ENCODE peak calls at places on chromosomes 4 and X, in nine cellular contexts. M is K562, H is PC-3, L is endodermal cell, A is WTC11, Y is A549, W is epithelial cell of proximal tubule, R is colonic mucosa, T is HL-60. N is an unnamed sample.

GRCh38 chr4:10015140-10015753 is 6.0 kb downstream of the SLC2A9 start:
- DNase-seq in A (peak), W (no peak), L (peak), Y (peak), R (peak), M (no peak), T (peak), H (peak), N (peak)

GRCh38 chr4:16969696-16970135 is 71.3 kb upstream of the LDB2 start:
- DNase-seq in R (peak), W (no peak), H (peak), T (no peak), Y (no peak), A (no peak), M (no peak), L (no peak), N (peak)

GRCh38 chr4:157824006-157824405 is 348.8 kb downstream of the GASK1B start:
- DNase-seq in Y (no peak), H (peak), T (no peak), M (no peak), R (no peak), W (no peak), L (no peak), A (no peak), N (no peak)

GRCh38 chr4:181372014-181372413 is 871.2 kb upstream of the TENM3 start:
- DNase-seq in A (no peak), H (no peak), W (no peak), R (no peak), M (no peak), Y (no peak), T (no peak), L (peak), N (no peak)

GRCh38 chr4:88219099-88219498 is 60.7 kb upstream of the ABCG2 start:
- DNase-seq in R (no peak), Y (peak), H (peak), A (no peak), M (peak), L (no peak), T (peak), W (peak), N (peak)

GRCh38 chr4:94613248-94613647 is 144.5 kb upstream of the BMPR1B start:
- DNase-seq in T (no peak), R (no peak), A (no peak), Y (no peak), W (no peak), H (no peak), L (no peak), M (no peak), N (no peak)

GRCh38 chr4:106033469-106033868 is 138.2 kb downstream of the NPNT start:
- DNase-seq in T (no peak), R (no peak), M (no peak), A (no peak), L (no peak), Y (no peak), W (no peak), H (no peak), N (no peak)

GRCh38 chr4:121950680-121951569 is 935 bp downstream of the TRPC3 start:
- DNase-seq in L (peak), H (no peak), Y (no peak), R (peak), W (no peak), A (peak), T (no peak), M (peak), N (no peak)

GRCh38 chr4:43233321-43233720 is 340.8 kb downstream of the GRXCR1 start:
- DNase-seq in W (no peak), M (no peak), L (no peak), Y (no peak), T (no peak), H (no peak), A (no peak), R (no peak), N (no peak)

GRCh38 chrX:106957856-106958255 is 37.7 kb downstream of the CLDN2 start:
- DNase-seq in M (no peak), Y (no peak), W (no peak), T (no peak), A (no peak), R (no peak), L (no peak), H (no peak), N (no peak)

GRCh38 chrX:106964290-106964689 is 35.7 kb downstream of the MORC4 start:
- DNase-seq in Y (no peak), H (no peak), T (no peak), L (no peak), M (no peak), R (no peak), W (no peak), A (no peak), N (no peak)

GRCh38 chrX:106955004-106955772 is 35.0 kb downstream of the CLDN2 start:
- DNase-seq in M (no peak), L (no peak), R (no peak), T (no peak), A (no peak), W (no peak), H (peak), Y (peak), N (peak)

GRCh38 chrX:106963111-106963510 is 36.9 kb downstream of the MORC4 start:
- DNase-seq in W (no peak), L (no peak), Y (no peak), A (no peak), H (no peak), M (no peak), R (no peak), T (no peak), N (no peak)

DNA sequence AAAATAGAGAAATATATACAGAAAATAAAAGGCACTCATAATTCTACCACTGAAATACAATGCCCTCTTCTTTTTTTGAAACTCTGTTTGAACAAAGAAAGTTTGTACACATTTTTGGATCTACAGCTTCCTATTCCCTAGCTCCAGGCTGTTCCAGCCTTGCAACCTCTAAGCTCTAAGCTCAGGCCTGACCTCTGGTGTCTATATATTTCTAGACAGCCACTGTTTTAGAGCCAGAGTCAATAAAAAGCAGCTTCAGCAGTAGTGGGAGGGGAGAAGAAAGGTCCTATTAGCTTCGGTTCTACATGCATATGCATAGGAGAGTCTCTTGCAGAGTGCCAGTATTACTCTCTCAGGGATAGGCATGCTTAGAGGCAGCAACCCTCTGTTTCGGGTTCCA is 39.7 kb downstream of the CLDN2 start:
- DNase-seq in M (no peak), H (peak), L (peak), T (no peak), A (no peak), R (no peak), W (no peak), Y (peak), N (peak)
- TF ChIP-seq CTCF in M (no peak), H (peak), L (peak), T (no peak), A (no peak), R (peak), W (peak), Y (peak), N (peak)

DNA sequence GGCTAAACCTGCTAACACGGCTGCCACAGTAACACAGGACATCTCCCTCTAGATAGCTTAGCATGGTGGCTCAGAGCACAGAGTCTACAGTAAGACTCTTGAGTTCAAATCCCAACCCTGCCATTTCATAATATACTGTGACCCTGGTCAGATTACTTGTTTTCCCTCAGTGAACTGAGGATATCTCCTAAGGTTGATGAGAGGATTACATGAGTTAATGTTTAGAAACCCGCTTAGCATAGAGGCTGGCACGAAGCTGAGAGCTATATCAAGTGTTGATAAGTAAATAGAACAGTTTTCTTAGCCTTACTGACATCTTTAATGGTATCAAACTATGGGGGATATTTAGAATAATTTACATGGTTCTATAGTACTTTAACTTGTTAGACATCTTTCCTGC is 37.2 kb downstream of the CASP3 start:
- DNase-seq in Y (no peak), R (no peak), T (no peak), H (no peak), M (no peak), A (no peak), L (no peak), W (no peak), N (no peak)
- TF ChIP-seq CTCF in Y (no peak), R (no peak), T (no peak), H (no peak), M (no peak), A (no peak), L (no peak), W (no peak), N (no peak)

GRCh38 chr4:8744083-8744805 is 127.4 kb downstream of the HMX1 start:
- DNase-seq in L (peak), A (peak), H (no peak), W (no peak), R (no peak), Y (no peak), T (no peak), M (peak), N (no peak)
- TF ChIP-seq CTCF in L (peak), A (no peak), H (no peak), W (no peak), R (no peak), Y (no peak), T (no peak), M (no peak), N (peak)

DNA sequence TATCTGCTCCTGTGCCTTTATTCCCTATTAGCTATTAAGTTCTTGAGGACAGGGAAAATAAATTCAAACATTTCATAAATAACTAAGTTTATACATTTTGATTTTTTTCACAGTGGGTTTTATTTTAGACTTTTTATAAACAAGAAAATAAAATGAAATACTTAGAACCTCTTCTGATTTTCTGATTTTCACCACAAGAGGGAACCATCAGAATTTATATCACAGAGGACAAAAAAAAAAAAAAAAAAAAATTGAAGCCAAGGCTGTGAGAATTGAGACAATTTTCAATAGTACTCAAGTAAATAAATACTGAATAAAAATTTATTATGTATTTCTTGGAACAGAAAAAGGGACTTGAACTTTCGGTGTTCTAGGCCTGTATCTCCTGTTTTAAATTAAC is 288.1 kb downstream of the SH3BGRL start:
- DNase-seq in Y (no peak), R (no peak), W (no peak), M (no peak), A (no peak), L (no peak), H (peak), T (no peak), N (no peak)
- TF ChIP-seq CTCF in Y (peak), R (no peak), W (no peak), M (no peak), A (no peak), L (peak), H (peak), T (no peak), N (peak)

GRCh38 chr4:108754327-108754726 is 8.5 kb downstream of the ETNPPL start:
- DNase-seq in M (no peak), Y (no peak), T (no peak), W (no peak), R (no peak), A (no peak), L (no peak), H (no peak), N (no peak)

GRCh38 chr4:108751321-108751720 is 11.5 kb downstream of the ETNPPL start:
- DNase-seq in M (no peak), A (no peak), Y (no peak), W (no peak), R (no peak), T (no peak), H (no peak), L (no peak), N (no peak)

GRCh38 chr4:108744307-108744706 is 18.5 kb downstream of the ETNPPL start:
- DNase-seq in Y (no peak), R (no peak), T (no peak), A (no peak), M (no peak), L (no peak), H (no peak), W (no peak), N (no peak)

DNA sequence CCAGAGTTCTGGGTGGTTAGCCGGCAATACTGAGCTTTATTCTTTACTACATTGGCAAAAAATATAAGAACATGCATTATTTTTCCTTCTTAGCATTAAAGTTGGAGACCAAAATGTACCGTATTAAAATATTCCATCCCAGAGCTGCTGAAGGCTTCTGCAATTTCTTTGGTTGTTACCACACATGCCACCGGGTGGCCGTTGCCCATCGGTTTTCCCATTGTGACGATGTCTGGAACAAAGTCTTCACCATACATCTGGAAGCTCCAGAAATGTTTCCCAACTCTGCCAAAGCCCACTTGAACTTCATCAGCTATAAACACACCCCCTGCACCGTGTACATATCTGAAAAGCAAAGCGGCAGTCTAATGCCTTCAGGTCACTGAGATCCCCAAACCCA is 13.7 kb downstream of the ETNPPL start:
- DNase-seq in M (no peak), R (no peak), A (no peak), W (no peak), H (no peak), Y (no peak), T (no peak), L (peak), N (no peak)
- TF ChIP-seq CTCF in M (no peak), R (no peak), A (no peak), W (peak), H (peak), Y (no peak), T (no peak), L (peak), N (no peak)

GRCh38 chrX:123881330-123881729 is 21.5 kb downstream of the XIAP start:
- DNase-seq in H (peak), W (no peak), M (no peak), T (no peak), R (no peak), Y (no peak), A (no peak), L (no peak), N (no peak)

DNA sequence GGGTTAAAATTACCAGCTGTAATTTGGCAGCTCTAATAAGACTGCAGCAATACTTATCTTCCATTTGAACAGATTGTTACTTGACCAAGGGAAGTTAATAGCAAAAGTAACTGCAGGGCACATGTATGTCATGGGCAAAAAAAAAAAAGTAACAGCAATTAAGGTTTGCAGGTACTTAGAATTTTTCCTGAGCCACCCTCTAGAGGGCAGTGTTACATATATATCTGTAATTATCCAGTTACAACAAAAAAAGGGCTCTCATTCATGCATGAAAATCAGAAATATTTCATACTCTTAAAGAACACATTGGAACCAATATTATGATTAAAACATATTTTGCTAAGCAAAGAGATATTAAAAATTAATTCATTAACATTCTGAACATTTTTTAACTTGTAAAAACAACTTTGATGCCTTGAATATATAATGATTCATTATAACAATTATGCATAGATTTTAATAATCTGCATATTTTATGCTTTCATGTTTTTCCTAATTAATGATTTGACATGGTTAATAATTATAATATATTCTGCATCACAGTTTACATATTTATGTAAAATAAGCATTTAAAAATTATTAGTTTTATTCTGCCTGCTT is 25.1 kb downstream of the XIAP start:
- DNase-seq in H (peak), T (peak), R (peak), L (no peak), W (no peak), A (no peak), M (peak), Y (peak), N (peak)
- TF ChIP-seq CTCF in H (peak), T (no peak), R (peak), L (peak), W (peak), A (no peak), M (peak), Y (peak), N (peak)

N was measured in HFFc6.